ENCODE peak calls at places on chromosomes 1 and 21, in eight cellular contexts. P, M, C, V, U, S, T and N are unnamed samples.

GRCh38 chr21:22584308-22584707 is 1586.1 kb downstream of the NCAM2 start:
- DNase-seq in P (no peak), M (no peak), C (no peak), V (no peak), U (no peak), S (no peak), T (no peak), N (no peak)

GRCh38 chr1:204891860-204892259 is 21.2 kb downstream of the NFASC start:
- DNase-seq in P (no peak), M (no peak), C (no peak), V (no peak), U (no peak), S (no peak), T (no peak), N (no peak)

GRCh38 chr1:226108935-226109828 is 46.7 kb downstream of the H3-3A start:
- DNase-seq in P (no peak), M (no peak), C (no peak), V (no peak), U (no peak), S (peak; percentile 29), T (peak; percentile 83), N (no peak)

GRCh38 chr1:175268720-175269119 is 76.1 kb upstream of the KIAA0040 start:
- DNase-seq in P (no peak), M (no peak), C (no peak), V (no peak), U (no peak), S (no peak), T (no peak), N (no peak)

GRCh38 chr1:161019767-161020572 is 982 bp downstream of the F11R start:
- DNase-seq in P (no peak), M (no peak), C (no peak), V (peak; percentile 11), U (no peak), S (no peak), T (no peak), N (peak; percentile 43)

GRCh38 chr1:233725423-233725822 is 111.5 kb downstream of the KCNK1 start:
- DNase-seq in P (no peak), M (no peak), C (no peak), V (no peak), U (no peak), S (no peak), T (no peak), N (no peak)

GRCh38 chr1:11797525-11798216 is 8.1 kb downstream of the MTHFR start:
- DNase-seq in P (no peak), M (no peak), C (no peak), V (no peak), U (no peak), S (peak; percentile 69), T (peak; percentile 93), N (peak; percentile 98)

GRCh38 chr1:7595338-7595737 is 175.8 kb upstream of the VAMP3 start:
- DNase-seq in P (no peak), M (peak; percentile 21), C (no peak), V (no peak), U (no peak), S (no peak), T (peak; percentile 62), N (no peak)

GRCh38 chr1:107196973-107197562 is 56.2 kb downstream of the NTNG1 start:
- DNase-seq in P (no peak), M (no peak), C (no peak), V (peak; percentile 37), U (no peak), S (no peak), T (no peak), N (peak; percentile 56)

GRCh38 chr1:106753069-106753468 is 303.4 kb upstream of the PRMT6 start:
- DNase-seq in P (no peak), M (no peak), C (no peak), V (no peak), U (no peak), S (no peak), T (no peak), N (no peak)

GRCh38 chr1:40795811-40796586 is 12.4 kb downstream of the KCNQ4 start:
- DNase-seq in P (no peak), M (no peak), C (no peak), V (no peak), U (no peak), S (no peak), T (no peak), N (no peak)

GRCh38 chr1:179310721-179311120 is 17.1 kb downstream of the SOAT1 start:
- DNase-seq in P (no peak), M (no peak), C (no peak), V (no peak), U (no peak), S (no peak), T (no peak), N (no peak)

GRCh38 chr1:101653482-101653946 is 343.2 kb downstream of the OLFM3 start:
- DNase-seq in P (no peak), M (no peak), C (peak; percentile 35), V (peak; percentile 22), U (no peak), S (no peak), T (no peak), N (peak; percentile 7)

GRCh38 chr1:176017722-176018121 is 189.4 kb downstream of the COP1 start:
- DNase-seq in P (no peak), M (no peak), C (no peak), V (no peak), U (no peak), S (no peak), T (no peak), N (no peak)

GRCh38 chr1:168498159-168498609 is 45.6 kb downstream of the XCL2 start:
- DNase-seq in P (no peak), M (no peak), C (no peak), V (no peak), U (no peak), S (no peak), T (no peak), N (no peak)

GRCh38 chr1:230282157-230282556 is 144.0 kb downstream of the PGBD5 start:
- DNase-seq in P (no peak), M (peak; percentile 26), C (no peak), V (no peak), U (no peak), S (no peak), T (peak; percentile 36), N (peak; percentile 81)

GRCh38 chr21:25881524-25882376 is 147.0 kb downstream of the GABPA start:
- DNase-seq in P (peak; percentile 50), M (peak; percentile 74), C (peak; percentile 14), V (peak; percentile 70), U (peak; percentile 6), S (peak; percentile 63), T (peak; percentile 87), N (peak; percentile 53)

GRCh38 chr1:93082313-93082712 is 3.2 kb downstream of the MTF2 start:
- DNase-seq in P (no peak), M (no peak), C (no peak), V (no peak), U (no peak), S (no peak), T (no peak), N (no peak)

GRCh38 chr1:11535316-11535715 is 56.4 kb downstream of the DISP3 start:
- DNase-seq in P (no peak), M (no peak), C (no peak), V (no peak), U (no peak), S (no peak), T (peak; percentile 73), N (no peak)

GRCh38 chr21:45365608-45366241 is 39.2 kb upstream of the COL18A1 start:
- DNase-seq in P (no peak), M (no peak), C (no peak), V (no peak), U (no peak), S (peak; percentile 14), T (no peak), N (no peak)

GRCh38 chr1:75625795-75626194 is 14.9 kb upstream of the SLC44A5 start:
- DNase-seq in P (no peak), M (no peak), C (no peak), V (no peak), U (no peak), S (no peak), T (no peak), N (no peak)

GRCh38 chr21:27047331-27048314 is 80.7 kb upstream of the ADAMTS5 start:
- DNase-seq in P (no peak), M (no peak), C (no peak), V (no peak), U (no peak), S (no peak), T (no peak), N (no peak)

GRCh38 chr1:9289724-9290493 is 2.8 kb upstream of the SPSB1 start:
- DNase-seq in P (no peak), M (no peak), C (peak; percentile 38), V (no peak), U (no peak), S (peak; percentile 54), T (peak; percentile 91), N (no peak)

GRCh38 chr1:152777510-152778137 is 2.7 kb downstream of the LCE1F start:
- DNase-seq in P (no peak), M (no peak), C (no peak), V (peak; percentile 51), U (no peak), S (no peak), T (no peak), N (peak; percentile 34)

GRCh38 chr1:53417003-53417402 is 42.2 kb upstream of the DMRTB1 start:
- DNase-seq in P (no peak), M (no peak), C (no peak), V (no peak), U (no peak), S (no peak), T (no peak), N (no peak)

GRCh38 chr1:224488806-224489584 is 54.4 kb upstream of the WDR26 start:
- DNase-seq in P (no peak), M (no peak), C (no peak), V (no peak), U (no peak), S (no peak), T (no peak), N (no peak)

GRCh38 chr1:18109756-18110597 is 2.4 kb downstream of the IGSF21 start:
- DNase-seq in P (no peak), M (no peak), C (no peak), V (peak; percentile 65), U (no peak), S (peak; percentile 50), T (peak; percentile 86), N (no peak)

GRCh38 chr1:169487561-169487960 is 1.8 kb upstream of the SLC19A2 start:
- DNase-seq in P (no peak), M (no peak), C (no peak), V (no peak), U (no peak), S (no peak), T (no peak), N (no peak)

GRCh38 chr1:93591833-93592635 is 89.6 kb downstream of the BCAR3 start:
- DNase-seq in P (peak; percentile 26), M (peak; percentile 76), C (no peak), V (no peak), U (peak; percentile 75), S (no peak), T (peak; percentile 71), N (no peak)

GRCh38 chr1:82124987-82125638 is 324.4 kb downstream of the ADGRL2 start:
- DNase-seq in P (no peak), M (no peak), C (no peak), V (no peak), U (no peak), S (no peak), T (no peak), N (no peak)

GRCh38 chr1:221697924-221698425 is 43.9 kb downstream of the DUSP10 start:
- DNase-seq in P (no peak), M (no peak), C (no peak), V (no peak), U (no peak), S (no peak), T (no peak), N (no peak)